ENCODE peak calls at places on chromosomes 16 and 17, in seven cellular contexts. V is CD8-positive, alpha-beta memory T cell; S is colonic mucosa; I is fibroblast of mammary gland; B is left ventricle myocardium inferior; C is choroid plexus epithelial cell; E is GM23248. U is an unnamed sample.

GRCh38 chr16:9689597-9689996 is 492.6 kb downstream of the GRIN2A start:
- DNase-seq in V (no peak), S (no peak), I (no peak), B (no peak), C (no peak), E (no peak), U (no peak)

GRCh38 chr16:73610605-73611177 is 562.8 kb upstream of the ZFHX3 start:
- DNase-seq in V (no peak), S (no peak), I (no peak), B (no peak), C (no peak), E (no peak), U (no peak)

GRCh38 chr16:55435387-55435786 is 43.6 kb upstream of the MMP2 start:
- DNase-seq in V (no peak), S (no peak), I (no peak), B (no peak), C (no peak), E (no peak), U (no peak)

GRCh38 chr17:28896884-28897768 is at the start of gene FLOT2:
- DNase-seq in V (peak), S (peak), I (peak), B (peak), C (peak), E (peak), U (peak)

GRCh38 chr16:6375471-6376075 is 957.1 kb upstream of the RBFOX1 start:
- DNase-seq in V (no peak), S (no peak), I (no peak), B (no peak), C (peak), E (no peak), U (no peak)

GRCh38 chr17:36665417-36665816 is 64.0 kb downstream of the MRM1 start:
- DNase-seq in V (no peak), S (peak), I (peak), B (no peak), C (peak), E (no peak), U (no peak)

GRCh38 chr16:4297480-4297879 is 18.4 kb upstream of the GLIS2 start:
- DNase-seq in V (no peak), S (no peak), I (no peak), B (no peak), C (no peak), E (no peak), U (no peak)

GRCh38 chr16:89593841-89594240 is 18.3 kb downstream of the CPNE7 start:
- DNase-seq in V (peak), S (no peak), I (no peak), B (no peak), C (no peak), E (no peak), U (no peak)

GRCh38 chr17:14261406-14261805 is 24.7 kb upstream of the CDRT15 start:
- DNase-seq in V (no peak), S (no peak), I (no peak), B (no peak), C (no peak), E (no peak), U (no peak)

GRCh38 chr17:33057564-33057963 is 65.9 kb downstream of the SPACA3 start:
- DNase-seq in V (no peak), S (no peak), I (no peak), B (no peak), C (no peak), E (peak), U (no peak)

GRCh38 chr17:44076716-44077594 is 6.4 kb downstream of the G6PC3 start:
- DNase-seq in V (no peak), S (no peak), I (no peak), B (no peak), C (no peak), E (no peak), U (no peak)

GRCh38 chr17:76981545-76982295 is 113.5 kb downstream of the MGAT5B start:
- DNase-seq in V (no peak), S (no peak), I (no peak), B (no peak), C (no peak), E (no peak), U (no peak)

GRCh38 chr16:4158143-4159093 is 42.2 kb upstream of the ADCY9 start:
- DNase-seq in V (no peak), S (no peak), I (no peak), B (no peak), C (no peak), E (no peak), U (no peak)

GRCh38 chr17:6913608-6914443 is 82.0 kb upstream of the ALOX12 start:
- DNase-seq in V (peak), S (peak), I (peak), B (peak), C (peak), E (peak), U (peak)

GRCh38 chr16:4536391-4537106 is 2.0 kb downstream of the CDIP1 start:
- DNase-seq in V (no peak), S (no peak), I (no peak), B (no peak), C (no peak), E (no peak), U (no peak)

GRCh38 chr16:83574388-83574787 is 233.4 kb upstream of the HSBP1 start:
- DNase-seq in V (no peak), S (no peak), I (peak), B (no peak), C (peak), E (peak), U (no peak)

GRCh38 chr16:8867483-8868271 is 1.1 kb downstream of the CARHSP1 start:
- DNase-seq in V (no peak), S (peak), I (no peak), B (peak), C (peak), E (peak), U (no peak)

GRCh38 chr16:61887903-61888302 is 148.3 kb downstream of the CDH8 start:
- DNase-seq in V (no peak), S (no peak), I (peak), B (peak), C (peak), E (peak), U (no peak)

GRCh38 chr17:5585814-5586558 is 1.7 kb upstream of the NLRP1 start:
- DNase-seq in V (no peak), S (no peak), I (no peak), B (no peak), C (peak), E (no peak), U (no peak)

GRCh38 chr17:34306466-34306865 is 12.8 kb upstream of the CCL8 start:
- DNase-seq in V (no peak), S (no peak), I (peak), B (no peak), C (peak), E (peak), U (peak)

GRCh38 chr16:25033852-25034251 is 18.7 kb upstream of the ARHGAP17 start:
- DNase-seq in V (no peak), S (no peak), I (peak), B (no peak), C (peak), E (peak), U (no peak)

GRCh38 chr17:32142857-32143524 is 689 bp downstream of the RHOT1 start:
- DNase-seq in V (peak), S (peak), I (peak), B (peak), C (peak), E (peak), U (peak)

GRCh38 chr16:3553138-3553923 is 23.9 kb downstream of the NLRC3 start:
- DNase-seq in V (no peak), S (no peak), I (no peak), B (no peak), C (no peak), E (no peak), U (no peak)

GRCh38 chr17:61532818-61533217 is 58.2 kb downstream of the NACA2 start:
- DNase-seq in V (no peak), S (no peak), I (no peak), B (no peak), C (no peak), E (no peak), U (no peak)

GRCh38 chr16:29734826-29735225 is 11.0 kb downstream of the C16orf54 start:
- DNase-seq in V (no peak), S (no peak), I (peak), B (no peak), C (no peak), E (peak), U (no peak)

DNA sequence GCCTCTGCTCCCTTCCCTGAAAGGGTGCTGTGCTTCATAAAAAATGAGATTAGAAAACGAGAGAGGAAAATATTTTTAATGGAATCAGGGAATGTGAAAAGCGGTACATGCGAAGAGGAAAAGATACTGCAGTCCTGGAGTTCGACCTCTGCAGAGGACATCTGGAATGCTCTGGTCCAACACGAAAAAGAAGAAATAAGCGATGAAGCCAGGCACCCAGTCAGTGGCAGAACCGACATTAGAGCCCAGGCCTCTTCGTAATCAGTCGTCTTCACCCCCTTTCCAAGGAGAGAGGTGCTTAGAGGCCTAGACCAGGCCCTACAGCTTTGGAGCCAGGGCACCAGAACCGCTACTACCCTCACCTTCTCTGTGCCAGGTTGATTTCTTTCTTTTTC is 459 bp upstream of the MARCHF10 start:
- DNase-seq in V (no peak), S (no peak), I (no peak), B (no peak), C (no peak), E (no peak), U (no peak)
- H3K4me3 ChIP-seq in V (no peak), S (no peak), I (no peak), B (no peak), C (peak), E (no peak), U (no peak)

DNA sequence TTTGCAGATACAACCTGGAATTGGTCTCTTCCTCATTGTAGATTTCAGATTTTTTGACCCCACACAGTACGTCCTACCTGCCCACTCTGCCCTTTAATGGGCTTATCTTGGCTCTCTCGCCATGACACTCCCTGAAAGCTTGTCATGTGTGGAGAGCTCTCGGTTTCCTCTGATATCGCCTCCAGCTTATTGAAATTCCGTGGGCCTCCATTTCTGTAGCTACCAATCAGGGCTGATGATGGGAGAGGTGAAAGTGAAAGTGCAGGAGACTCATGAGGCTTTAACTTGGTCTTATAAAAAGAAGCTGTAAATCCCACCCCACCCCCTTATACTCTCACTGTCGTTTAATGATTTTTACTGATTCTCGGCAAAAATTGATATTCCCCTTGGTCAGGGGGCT is 17.7 kb downstream of the HOXB1 start:
- DNase-seq in V (no peak), S (no peak), I (no peak), B (no peak), C (no peak), E (no peak), U (no peak)
- H3K4me3 ChIP-seq in V (peak), S (no peak), I (no peak), B (no peak), C (no peak), E (no peak), U (no peak)

GRCh38 chr16:2235695-2236361 is 416 bp upstream of the DNASE1L2 start:
- DNase-seq in V (no peak), S (no peak), I (no peak), B (no peak), C (no peak), E (no peak), U (no peak)
- H3K4me3 ChIP-seq in V (no peak), S (no peak), I (no peak), B (peak), C (no peak), E (no peak), U (no peak)

GRCh38 chr17:30234954-30235353 is 543 bp downstream of the SLC6A4 start:
- DNase-seq in V (no peak), S (no peak), I (no peak), B (no peak), C (no peak), E (peak), U (no peak)
- H3K4me3 ChIP-seq in V (no peak), S (peak), I (no peak), B (peak), C (peak), E (peak), U (peak)

U was measured in gastrocnemius medialis.